ENCODE peak calls at places on chromosomes 6 and 20, in nine cellular contexts. B is OCI-LY7, H is left ventricle myocardium inferior, I is K562, S is prostate gland, Q is stomach, R is heart right ventricle, X is cardiac muscle cell, L is lower lobe of right lung. V is an unnamed sample.
A peak's percentile ranks its signal among the peaks of the same experiment; 100 is the strongest.

GRCh38 chr6:25050356-25050755 is 114.6 kb upstream of the RIPOR2 start:
- DNase-seq in B (peak; percentile 67), X (no peak), I (peak; percentile 28), R (no peak), H (no peak), Q (no peak), L (no peak), S (no peak), V (no peak)

GRCh38 chr6:54002118-54002517 is 109.1 kb upstream of the MLIP start:
- DNase-seq in R (no peak), B (no peak), X (no peak), S (no peak), H (no peak), I (no peak), Q (no peak), L (no peak), V (no peak)

GRCh38 chr6:166567107-166567506 is 19.4 kb downstream of the RAMACL start:
- DNase-seq in X (no peak), B (no peak), H (no peak), I (no peak), L (no peak), S (no peak), Q (no peak), R (no peak), V (no peak)

GRCh38 chr20:47691632-47692031 is 93.6 kb downstream of the SULF2 start:
- DNase-seq in X (peak; percentile 34), L (no peak), H (no peak), S (no peak), I (no peak), Q (no peak), R (no peak), B (no peak), V (no peak)

GRCh38 chr20:7673841-7674240 is 266.4 kb downstream of the HAO1 start:
- DNase-seq in Q (no peak), B (no peak), I (no peak), L (no peak), X (no peak), H (no peak), S (no peak), R (no peak), V (no peak)

GRCh38 chr6:159654483-159655098 is 38.5 kb downstream of the SOD2 start:
- DNase-seq in B (peak; percentile 86), R (no peak), L (no peak), S (no peak), I (peak; percentile 66), H (no peak), Q (no peak), X (peak; percentile 65), V (no peak)

GRCh38 chr20:49513531-49513930 is 31.1 kb upstream of the KCNB1 start:
- DNase-seq in X (no peak), Q (no peak), B (peak; percentile 7), S (no peak), I (no peak), R (no peak), H (no peak), L (no peak), V (no peak)

GRCh38 chr6:130674604-130675003 is 152.6 kb upstream of the SMLR1 start:
- DNase-seq in L (no peak), R (no peak), S (no peak), Q (no peak), H (no peak), B (no peak), I (no peak), X (no peak), V (no peak)

GRCh38 chr6:33822575-33823395 is 19.0 kb upstream of the MLN start:
- DNase-seq in Q (no peak), B (peak; percentile 33), I (peak; percentile 71), S (no peak), X (peak; percentile 39), H (no peak), R (no peak), L (peak; percentile 14), V (peak; percentile 82)

GRCh38 chr6:143695106-143696059 is 17.6 kb downstream of the PHACTR2 start:
- DNase-seq in L (no peak), S (no peak), H (no peak), B (no peak), Q (no peak), I (no peak), X (no peak), R (no peak), V (no peak)

GRCh38 chr20:43456809-43457639 is 672 bp upstream of the SRSF6 start:
- DNase-seq in I (peak; percentile 94), X (peak; percentile 97), H (peak; percentile 87), Q (peak; percentile 91), S (peak; percentile 95), B (peak; percentile 93), L (peak; percentile 92), R (peak; percentile 79), V (peak; percentile 93)

GRCh38 chr6:50093116-50093937 is 43.6 kb upstream of the DEFB112 start:
- DNase-seq in X (no peak), S (no peak), Q (no peak), R (no peak), H (no peak), B (no peak), I (no peak), L (no peak), V (no peak)

GRCh38 chr20:63968928-63969760 is 586 bp downstream of the ZNF512B start:
- DNase-seq in R (peak; percentile 42), H (peak; percentile 20), I (peak; percentile 41), X (peak; percentile 49), S (no peak), L (no peak), B (no peak), Q (peak; percentile 27), V (peak; percentile 25)

GRCh38 chr6:138308728-138309110 is 69.0 kb upstream of the SMIM28 start:
- DNase-seq in X (no peak), S (no peak), R (no peak), B (no peak), L (no peak), H (no peak), I (no peak), Q (no peak), V (no peak)

GRCh38 chr20:41142241-41142640 is 4.9 kb downstream of the PLCG1 start:
- DNase-seq in S (no peak), H (no peak), X (no peak), R (no peak), B (no peak), L (no peak), I (no peak), Q (no peak), V (no peak)
- H3K4me1 ChIP-seq in S (peaks cover 9% of the 10 kb centered on the region), H (peaks cover 99% of the 10 kb centered on the region), X (peaks cover 39% of the 10 kb centered on the region), R (peaks cover 93% of the 10 kb centered on the region), B (peaks cover 89% of the 10 kb centered on the region), L (peaks cover 94% of the 10 kb centered on the region), I (peaks cover 35% of the 10 kb centered on the region), Q (peaks cover 76% of the 10 kb centered on the region), V (no peaks in the 10 kb centered on the region)

GRCh38 chr6:88840806-88841539 is 122.4 kb downstream of the RNGTT start:
- DNase-seq in X (no peak), Q (no peak), R (no peak), B (no peak), L (no peak), I (no peak), S (no peak), H (no peak), V (no peak)
- H3K9me3 ChIP-seq in X (no peaks in the 10 kb centered on the region), Q (no peaks in the 10 kb centered on the region), R (no peaks in the 10 kb centered on the region), B (no peaks in the 10 kb centered on the region), L (peaks cover 6% of the 10 kb centered on the region), I (no peaks in the 10 kb centered on the region), S (no peaks in the 10 kb centered on the region), H (no peaks in the 10 kb centered on the region), V (no peaks in the 10 kb centered on the region)

DNA sequence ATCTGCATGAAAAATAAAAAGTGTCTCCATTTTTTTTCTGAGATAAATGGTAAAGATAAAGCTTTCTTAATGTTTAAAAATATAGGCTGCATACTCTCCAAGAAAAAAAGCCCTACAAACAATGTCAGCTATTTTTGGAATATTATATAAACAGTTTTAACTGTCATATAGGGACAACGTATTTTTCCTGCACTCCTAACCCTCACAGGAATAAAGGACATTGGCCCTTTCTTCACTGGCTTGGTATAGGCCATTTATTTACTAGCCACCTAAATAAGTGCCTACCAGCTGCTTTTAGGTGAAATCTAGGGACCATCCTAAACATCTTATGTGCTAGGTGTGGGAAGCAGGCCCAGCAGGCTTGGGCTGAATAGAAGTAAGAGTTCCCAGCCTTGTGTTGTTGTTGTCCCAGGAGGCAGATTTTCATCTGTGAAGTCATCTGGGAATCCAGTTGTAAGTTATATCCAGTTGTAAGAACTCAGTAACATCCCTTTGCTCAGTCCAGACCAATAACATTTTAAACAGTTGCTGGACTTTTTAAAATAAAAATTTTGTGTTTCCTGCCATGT is 21.3 kb downstream of the FOXO3 start:
- DNase-seq in R (no peak), B (no peak), X (no peak), L (no peak), S (no peak), Q (no peak), I (no peak), H (no peak), V (no peak)
- H3K4me1 ChIP-seq in R (peaks cover 97% of the 10 kb centered on the region), B (peaks cover 5% of the 10 kb centered on the region), X (peaks cover 42% of the 10 kb centered on the region), L (peaks cover 94% of the 10 kb centered on the region), S (peaks cover 28% of the 10 kb centered on the region), Q (peaks cover 84% of the 10 kb centered on the region), I (peaks cover 10% of the 10 kb centered on the region), H (peaks cover 98% of the 10 kb centered on the region), V (peaks cover 32% of the 10 kb centered on the region)

DNA sequence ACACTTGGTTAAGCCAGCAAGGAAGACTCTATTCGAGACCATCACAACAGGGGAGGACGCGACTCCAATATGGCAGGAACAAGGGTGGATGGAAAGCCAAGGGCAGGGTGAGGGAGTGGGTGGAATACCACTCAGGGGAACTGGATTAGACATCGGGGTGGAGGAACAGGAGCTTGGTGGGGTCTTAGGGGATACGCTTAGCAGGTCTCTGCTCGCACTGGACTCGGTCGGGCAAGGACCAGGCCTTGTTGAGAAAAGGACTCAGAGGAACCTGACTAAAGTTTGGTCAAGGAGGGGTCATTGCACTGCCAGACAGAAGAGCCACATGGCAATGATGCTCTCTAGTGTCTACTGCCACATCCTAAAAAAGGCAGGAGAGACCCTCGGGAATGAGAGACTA is 10.5 kb downstream of the DUSP22 start:
- DNase-seq in X (no peak), S (no peak), H (no peak), B (no peak), R (no peak), L (no peak), I (no peak), Q (no peak), V (no peak)
- H3K9me3 ChIP-seq in X (peaks cover 8% of the 10 kb centered on the region), S (no peaks in the 10 kb centered on the region), H (no peaks in the 10 kb centered on the region), B (no peaks in the 10 kb centered on the region), R (no peaks in the 10 kb centered on the region), L (no peaks in the 10 kb centered on the region), I (no peaks in the 10 kb centered on the region), Q (no peaks in the 10 kb centered on the region), V (no peaks in the 10 kb centered on the region)

DNA sequence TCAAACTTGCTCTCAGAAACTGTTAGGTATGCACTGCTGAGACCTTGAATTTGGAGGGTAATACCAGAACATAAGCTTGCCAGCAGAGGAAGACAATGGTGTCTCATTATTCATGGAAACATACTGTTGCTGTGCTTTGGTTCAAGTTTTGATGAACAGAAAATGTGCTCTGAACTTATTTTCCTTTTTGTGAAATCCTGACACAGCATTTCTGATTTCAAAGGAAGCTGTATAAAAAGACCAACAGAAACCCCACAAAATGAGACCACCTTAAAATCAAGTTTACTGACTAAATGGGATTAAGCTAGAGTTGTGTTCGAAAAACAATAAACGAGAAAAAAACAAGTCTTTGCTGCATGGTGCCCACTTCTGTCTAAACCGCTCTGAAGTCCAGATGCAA is 70.3 kb downstream of the PRDM1 start:
- DNase-seq in H (no peak), X (no peak), I (no peak), R (no peak), L (no peak), B (no peak), Q (no peak), S (no peak), V (no peak)
- H3K4me1 ChIP-seq in H (no peaks in the 10 kb centered on the region), X (peaks cover 7% of the 10 kb centered on the region), I (no peaks in the 10 kb centered on the region), R (no peaks in the 10 kb centered on the region), L (no peaks in the 10 kb centered on the region), B (no peaks in the 10 kb centered on the region), Q (no peaks in the 10 kb centered on the region), S (no peaks in the 10 kb centered on the region), V (peaks cover 28% of the 10 kb centered on the region)

V was measured in BE2C.